ENCODE peak calls at places on chromosomes 4 and X, in seven cellular contexts. One of them, this sample, is unnamed.

GRCh38 chr4:18480928-18481327 is 459.4 kb upstream of the LCORL start:
- DNase-seq in dorsolateral prefrontal cortex: no peak
- DNase-seq in H9: no peak
- DNase-seq in fibroblast of pulmonary artery: no peak
- DNase-seq in MCF 10A: no peak
- DNase-seq in activated T-helper 1 cell treated with Interleukin-2 at 50 U/mL for 16 hours: no peak
- DNase-seq in IMR-90: no peak
- DNase-seq in this sample: no peak

GRCh38 chr4:89108068-89108467 is 3.3 kb upstream of the TIGD2 start:
- DNase-seq in dorsolateral prefrontal cortex: no peak
- DNase-seq in H9: no peak
- DNase-seq in fibroblast of pulmonary artery: no peak
- DNase-seq in MCF 10A: no peak
- DNase-seq in activated T-helper 1 cell treated with Interleukin-2 at 50 U/mL for 16 hours: no peak
- DNase-seq in IMR-90: no peak
- DNase-seq in this sample: no peak

GRCh38 chr4:74114234-74114633 is 15.2 kb upstream of the CXCL2 start:
- DNase-seq in dorsolateral prefrontal cortex: no peak
- DNase-seq in H9: no peak
- DNase-seq in fibroblast of pulmonary artery: peak
- DNase-seq in MCF 10A: peak
- DNase-seq in activated T-helper 1 cell treated with Interleukin-2 at 50 U/mL for 16 hours: no peak
- DNase-seq in IMR-90: peak
- DNase-seq in this sample: peak

GRCh38 chrX:9560219-9560618 is 95.4 kb downstream of the TBL1X start:
- DNase-seq in dorsolateral prefrontal cortex: no peak
- DNase-seq in H9: no peak
- DNase-seq in fibroblast of pulmonary artery: no peak
- DNase-seq in MCF 10A: no peak
- DNase-seq in activated T-helper 1 cell treated with Interleukin-2 at 50 U/mL for 16 hours: no peak
- DNase-seq in IMR-90: no peak
- DNase-seq in this sample: no peak

GRCh38 chrX:39652336-39652735 is 445.4 kb downstream of the BCOR start:
- DNase-seq in dorsolateral prefrontal cortex: no peak
- DNase-seq in H9: peak
- DNase-seq in fibroblast of pulmonary artery: peak
- DNase-seq in MCF 10A: peak
- DNase-seq in activated T-helper 1 cell treated with Interleukin-2 at 50 U/mL for 16 hours: no peak
- DNase-seq in IMR-90: peak
- DNase-seq in this sample: no peak

GRCh38 chrX:151902813-151903591 is 9.7 kb upstream of the MAGEA4 start:
- DNase-seq in dorsolateral prefrontal cortex: no peak
- DNase-seq in H9: no peak
- DNase-seq in fibroblast of pulmonary artery: peak
- DNase-seq in MCF 10A: peak
- DNase-seq in activated T-helper 1 cell treated with Interleukin-2 at 50 U/mL for 16 hours: no peak
- DNase-seq in IMR-90: peak
- DNase-seq in this sample: peak

GRCh38 chrX:141278306-141278705 is 36.0 kb upstream of the SPANXC start:
- DNase-seq in dorsolateral prefrontal cortex: no peak
- DNase-seq in H9: peak
- DNase-seq in fibroblast of pulmonary artery: peak
- DNase-seq in MCF 10A: peak
- DNase-seq in activated T-helper 1 cell treated with Interleukin-2 at 50 U/mL for 16 hours: no peak
- DNase-seq in IMR-90: peak
- DNase-seq in this sample: peak

GRCh38 chr4:83348074-83348473 is 13.4 kb upstream of the HPSE start:
- DNase-seq in dorsolateral prefrontal cortex: no peak
- DNase-seq in H9: no peak
- DNase-seq in fibroblast of pulmonary artery: no peak
- DNase-seq in MCF 10A: no peak
- DNase-seq in activated T-helper 1 cell treated with Interleukin-2 at 50 U/mL for 16 hours: no peak
- DNase-seq in IMR-90: no peak
- DNase-seq in this sample: no peak

GRCh38 chr4:159292137-159292896 is 189.4 kb downstream of the RAPGEF2 start:
- DNase-seq in dorsolateral prefrontal cortex: no peak
- DNase-seq in H9: no peak
- DNase-seq in fibroblast of pulmonary artery: no peak
- DNase-seq in MCF 10A: no peak
- DNase-seq in activated T-helper 1 cell treated with Interleukin-2 at 50 U/mL for 16 hours: no peak
- DNase-seq in IMR-90: no peak
- DNase-seq in this sample: no peak

GRCh38 chrX:319579-320125 is 1.1 kb upstream of the GTPBP6 start:
- DNase-seq in dorsolateral prefrontal cortex: peak
- DNase-seq in H9: no peak
- DNase-seq in fibroblast of pulmonary artery: no peak
- DNase-seq in MCF 10A: no peak
- DNase-seq in activated T-helper 1 cell treated with Interleukin-2 at 50 U/mL for 16 hours: no peak
- DNase-seq in IMR-90: no peak
- DNase-seq in this sample: no peak

GRCh38 chrX:47797084-47797483 is 39.6 kb upstream of the ZNF81 start:
- DNase-seq in dorsolateral prefrontal cortex: no peak
- DNase-seq in H9: no peak
- DNase-seq in fibroblast of pulmonary artery: no peak
- DNase-seq in MCF 10A: no peak
- DNase-seq in activated T-helper 1 cell treated with Interleukin-2 at 50 U/mL for 16 hours: no peak
- DNase-seq in IMR-90: no peak
- DNase-seq in this sample: no peak

GRCh38 chr4:168605411-168605810 is 108.6 kb downstream of the PALLD start:
- DNase-seq in dorsolateral prefrontal cortex: no peak
- DNase-seq in H9: no peak
- DNase-seq in fibroblast of pulmonary artery: peak
- DNase-seq in MCF 10A: peak
- DNase-seq in activated T-helper 1 cell treated with Interleukin-2 at 50 U/mL for 16 hours: no peak
- DNase-seq in IMR-90: peak
- DNase-seq in this sample: no peak

GRCh38 chr4:173505924-173506779 is 23.9 kb downstream of the HAND2 start:
- DNase-seq in dorsolateral prefrontal cortex: no peak
- DNase-seq in H9: peak
- DNase-seq in fibroblast of pulmonary artery: peak
- DNase-seq in MCF 10A: peak
- DNase-seq in activated T-helper 1 cell treated with Interleukin-2 at 50 U/mL for 16 hours: no peak
- DNase-seq in IMR-90: peak
- DNase-seq in this sample: no peak

GRCh38 chr4:47704693-47705325 is 133.1 kb downstream of the CORIN start:
- DNase-seq in dorsolateral prefrontal cortex: peak
- DNase-seq in H9: peak
- DNase-seq in fibroblast of pulmonary artery: peak
- DNase-seq in MCF 10A: peak
- DNase-seq in activated T-helper 1 cell treated with Interleukin-2 at 50 U/mL for 16 hours: no peak
- DNase-seq in IMR-90: peak
- DNase-seq in this sample: no peak

GRCh38 chr4:56908206-56909082 is 744 bp downstream of the REST start:
- DNase-seq in dorsolateral prefrontal cortex: no peak
- DNase-seq in H9: peak
- DNase-seq in fibroblast of pulmonary artery: peak
- DNase-seq in MCF 10A: peak
- DNase-seq in activated T-helper 1 cell treated with Interleukin-2 at 50 U/mL for 16 hours: peak
- DNase-seq in IMR-90: peak
- DNase-seq in this sample: peak

GRCh38 chr4:131370846-131371245 is 1778.2 kb upstream of the PCDH10 start:
- DNase-seq in dorsolateral prefrontal cortex: no peak
- DNase-seq in H9: no peak
- DNase-seq in fibroblast of pulmonary artery: no peak
- DNase-seq in MCF 10A: peak
- DNase-seq in activated T-helper 1 cell treated with Interleukin-2 at 50 U/mL for 16 hours: no peak
- DNase-seq in IMR-90: no peak
- DNase-seq in this sample: peak

GRCh38 chr4:24910504-24910903 is 2.3 kb downstream of the CCDC149 start:
- DNase-seq in dorsolateral prefrontal cortex: no peak
- DNase-seq in H9: no peak
- DNase-seq in fibroblast of pulmonary artery: peak
- DNase-seq in MCF 10A: no peak
- DNase-seq in activated T-helper 1 cell treated with Interleukin-2 at 50 U/mL for 16 hours: no peak
- DNase-seq in IMR-90: peak
- DNase-seq in this sample: no peak

GRCh38 chr4:75726577-75726976 is 2.2 kb downstream of the USO1 start:
- DNase-seq in dorsolateral prefrontal cortex: no peak
- DNase-seq in H9: no peak
- DNase-seq in fibroblast of pulmonary artery: no peak
- DNase-seq in MCF 10A: no peak
- DNase-seq in activated T-helper 1 cell treated with Interleukin-2 at 50 U/mL for 16 hours: no peak
- DNase-seq in IMR-90: peak
- DNase-seq in this sample: no peak

GRCh38 chr4:627347-627746 is 2.0 kb downstream of the PDE6B start:
- DNase-seq in dorsolateral prefrontal cortex: peak
- DNase-seq in H9: peak
- DNase-seq in fibroblast of pulmonary artery: no peak
- DNase-seq in MCF 10A: no peak
- DNase-seq in activated T-helper 1 cell treated with Interleukin-2 at 50 U/mL for 16 hours: no peak
- DNase-seq in IMR-90: no peak
- DNase-seq in this sample: no peak

This sample was measured in foreskin keratinocyte.